ENCODE peak calls at places on chromosomes 11 and 22, in four cellular contexts. I is heart right ventricle; K is CD8-positive, alpha-beta T cell; A is testis. U is an unnamed sample.
A peak's percentile ranks its signal among the peaks of the same experiment; 100 is the strongest.

GRCh38 chr11:94768602-94769511 is 701 bp downstream of the AMOTL1 start:
- DNase-seq in A (peak; percentile 36), I (peak; percentile 58), K (no peak), U (peak; percentile 55)

GRCh38 chr11:92776676-92777075 is 192.8 kb upstream of the MTNR1B start:
- DNase-seq in K (no peak), I (peak; percentile 26), A (no peak), U (no peak)

GRCh38 chr22:48492371-48493320 is 1335.0 kb downstream of the BRD1 start:
- DNase-seq in I (peak; percentile 34), K (peak; percentile 15), A (peak; percentile 88), U (peak; percentile 66)

GRCh38 chr11:133835258-133836075 is 9.8 kb downstream of the SPATA19 start:
- DNase-seq in K (peak; percentile 28), A (peak; percentile 66), I (peak; percentile 43), U (no peak)

GRCh38 chr11:3197044-3197715 is 21.4 kb downstream of the MRGPRG start:
- DNase-seq in I (no peak), K (no peak), A (no peak), U (no peak)

GRCh38 chr11:10091314-10092045 is 202.5 kb downstream of the SBF2 start:
- DNase-seq in I (no peak), K (no peak), A (no peak), U (no peak)

GRCh38 chr22:27885977-27886842 is 32.8 kb downstream of the PITPNB start:
- DNase-seq in A (peak; percentile 60), I (peak; percentile 42), K (peak; percentile 55), U (no peak)

GRCh38 chr11:69936750-69937149 is 117.5 kb upstream of the FGF3 start:
- DNase-seq in A (no peak), I (no peak), K (no peak), U (no peak)

GRCh38 chr11:109197656-109198055 is 224.3 kb upstream of the C11orf87 start:
- DNase-seq in K (no peak), I (no peak), A (no peak), U (no peak)

GRCh38 chr11:44889266-44889665 is 61.4 kb downstream of the TP53I11 start:
- DNase-seq in A (no peak), K (no peak), I (no peak), U (no peak)

GRCh38 chr11:121067912-121068652 is 33.0 kb upstream of the TECTA start:
- DNase-seq in A (no peak), I (no peak), K (no peak), U (no peak)

GRCh38 chr11:7636350-7636749 is 37.0 kb downstream of the CYB5R2 start:
- DNase-seq in I (no peak), A (no peak), K (no peak), U (no peak)

GRCh38 chr11:14446701-14447169 is 52.9 kb downstream of the COPB1 start:
- DNase-seq in A (no peak), K (no peak), I (no peak), U (no peak)

GRCh38 chr11:100356035-100356434 is 331.1 kb upstream of the ARHGAP42 start:
- DNase-seq in A (no peak), K (no peak), I (no peak), U (no peak)

DNA sequence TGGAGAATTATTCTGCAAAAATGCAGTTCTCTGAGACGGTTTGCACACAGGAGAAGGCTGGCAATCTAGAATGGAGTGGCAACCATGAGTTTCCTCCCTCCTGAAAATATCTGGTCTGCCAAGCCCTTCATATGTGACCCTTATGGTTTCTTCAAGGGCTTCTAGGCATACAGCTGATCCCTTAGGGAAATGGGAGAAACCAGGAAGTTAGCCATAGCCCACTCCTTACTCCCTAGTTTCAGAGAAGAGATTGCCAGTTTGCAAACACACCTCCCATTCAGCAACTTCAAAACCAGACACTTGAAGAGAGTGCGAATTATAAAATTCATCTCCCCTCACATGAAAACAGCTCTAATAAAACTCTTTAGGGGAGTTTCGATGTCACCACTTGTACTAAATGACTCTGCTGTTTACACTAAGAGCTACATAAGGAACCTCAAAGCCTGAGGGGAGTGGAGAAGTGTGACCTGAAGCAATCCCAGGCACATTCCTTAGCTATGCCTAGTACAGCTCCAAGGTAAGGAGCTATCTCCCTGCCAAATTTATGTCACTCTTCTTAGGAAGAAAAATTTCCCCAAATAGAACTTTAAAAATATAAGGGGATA is 8.3 kb downstream of the LGR4 start:
- DNase-seq in A (no peak), I (no peak), K (no peak), U (no peak)
- H3K4me3 ChIP-seq in A (no peak overlapping the region), I (no peak overlapping the region), K (no peak overlapping the region), U (no peak overlapping the region)

GRCh38 chr11:131987703-131988102 is 617.3 kb downstream of the NTM start:
- DNase-seq in A (no peak), I (no peak), K (no peak), U (no peak)
- H3K27ac ChIP-seq in A (no peak overlapping the region), I (no peak overlapping the region), K (no peak overlapping the region), U (no peak overlapping the region)

GRCh38 chr22:38740116-38740723 is 15.6 kb downstream of the SUN2 start:
- DNase-seq in A (no peak), I (no peak), K (no peak), U (peak; percentile 52)
- H3K36me3 ChIP-seq in A (no peaks in the 10 kb centered on the region), I (peaks cover 100% of the 10 kb centered on the region), K (peaks cover 96% of the 10 kb centered on the region), U (peaks cover 13% of the 10 kb centered on the region)

GRCh38 chr11:126415669-126416420 is 60.4 kb downstream of the ST3GAL4 start:
- DNase-seq in I (peak; percentile 86), A (peak; percentile 87), K (no peak), U (peak; percentile 77)
- H3K4me3 ChIP-seq in I (peak overlapping the region; percentile 55), A (peak overlapping the region; percentile 54), K (peak overlapping the region; percentile 49), U (peak overlapping the region; percentile 74)

GRCh38 chr11:62852523-62853188 is 13.3 kb upstream of the WDR74 start:
- DNase-seq in I (no peak), A (no peak), K (no peak), U (no peak)

GRCh38 chr11:62854013-62854824 is 14.8 kb upstream of the WDR74 start:
- DNase-seq in A (no peak), K (no peak), I (no peak), U (no peak)

GRCh38 chr11:62850911-62851806 is 11.8 kb upstream of the WDR74 start:
- DNase-seq in I (no peak), A (no peak), K (no peak), U (no peak)

GRCh38 chr11:62853279-62853965 is 14.0 kb upstream of the WDR74 start:
- DNase-seq in A (no peak), K (no peak), I (no peak), U (no peak)

GRCh38 chr11:62851807-62852522 is 12.6 kb upstream of the WDR74 start:
- DNase-seq in K (no peak), A (no peak), I (no peak), U (no peak)
- H3K27ac ChIP-seq in K (no peak overlapping the region), A (no peak overlapping the region), I (no peak overlapping the region), U (no peak overlapping the region)

GRCh38 chr22:23291806-23292452 is 111.6 kb downstream of the BCR start:
- DNase-seq in K (no peak), I (no peak), A (no peak), U (no peak)

GRCh38 chr22:23289851-23290724 is 109.8 kb downstream of the BCR start:
- DNase-seq in I (peak; percentile 35), A (peak; percentile 73), K (peak; percentile 54), U (peak; percentile 52)

GRCh38 chr22:23294221-23294620 is 113.9 kb downstream of the BCR start:
- DNase-seq in K (no peak), I (no peak), A (no peak), U (no peak)

GRCh38 chr22:23293720-23294119 is 113.4 kb downstream of the BCR start:
- DNase-seq in A (no peak), I (no peak), K (no peak), U (no peak)

DNA sequence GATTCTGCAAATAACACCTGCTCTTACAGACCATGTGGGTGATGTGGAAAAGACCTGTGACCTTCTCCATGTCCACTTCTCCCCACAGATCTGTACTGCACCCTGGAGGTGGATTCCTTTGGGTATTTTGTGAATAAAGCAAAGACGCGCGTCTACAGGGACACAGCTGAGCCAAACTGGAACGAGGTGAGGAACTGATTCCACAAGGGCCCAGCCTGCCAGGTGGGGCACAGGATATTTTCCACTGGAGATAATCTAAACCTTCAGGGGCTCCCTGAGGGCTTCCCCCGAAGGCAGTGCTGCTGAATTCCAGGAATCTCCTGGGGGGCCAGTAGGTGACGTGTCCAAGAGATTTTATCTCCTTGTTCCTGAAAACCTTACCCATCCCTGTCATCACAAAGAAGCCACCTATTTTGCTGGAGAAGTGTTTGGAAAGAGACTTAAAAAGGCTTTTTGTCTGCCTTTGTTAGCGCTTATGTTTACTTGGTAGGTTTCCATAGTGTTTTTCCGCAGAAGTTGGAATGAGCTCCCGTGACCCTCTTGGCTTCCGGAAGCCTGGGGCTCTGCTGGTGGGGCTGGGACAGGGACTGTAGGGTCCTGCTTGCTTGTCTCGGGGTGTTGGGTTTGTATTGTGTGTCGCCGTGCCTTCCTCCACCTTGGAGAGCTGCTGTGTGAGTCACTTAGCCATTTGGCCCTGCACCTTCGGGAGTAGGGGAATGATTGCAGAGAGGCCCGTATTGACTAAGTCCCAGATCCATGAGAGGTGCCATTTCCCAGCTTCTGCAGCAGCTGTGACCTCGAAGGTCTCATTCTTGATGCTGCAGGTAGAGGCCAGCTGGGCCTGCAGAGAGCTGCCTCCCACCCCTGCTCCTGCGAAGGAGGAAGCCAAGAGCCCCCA is 112.4 kb downstream of the BCR start:
- DNase-seq in I (no peak), A (no peak), K (no peak), U (no peak)
- H3K36me3 ChIP-seq in I (peaks cover 97% of the 10 kb centered on the region), A (no peaks in the 10 kb centered on the region), K (peaks cover 52% of the 10 kb centered on the region), U (peaks cover 25% of the 10 kb centered on the region)

DNA sequence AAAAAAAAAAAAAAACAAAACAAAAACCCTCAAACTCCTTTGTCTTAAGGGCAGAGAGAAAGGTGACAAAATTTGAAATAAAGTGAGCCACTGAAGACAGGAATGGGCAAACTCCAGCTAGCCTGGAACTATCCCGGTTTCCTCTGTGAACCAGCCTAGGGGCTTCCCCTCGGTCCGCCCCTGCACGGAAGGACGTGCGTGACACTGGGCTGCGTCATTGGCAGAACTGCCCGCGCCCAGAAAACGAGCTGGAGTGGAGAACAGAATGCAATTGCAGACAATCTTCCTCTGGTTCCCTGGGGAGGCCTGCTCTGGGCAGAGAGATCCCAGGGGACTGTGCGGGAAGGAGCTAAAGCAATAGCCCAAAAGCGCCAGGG is 628 bp downstream of the RAB38 start:
- DNase-seq in K (peak; percentile 15), A (peak; percentile 68), I (peak; percentile 50), U (peak; percentile 56)
- H3K4me3 ChIP-seq in K (peak overlapping the region; percentile 51), A (peak overlapping the region; percentile 63), I (peak overlapping the region; percentile 54), U (peak overlapping the region; percentile 66)